ENCODE peak calls at places on chromosomes 16 and 17, in eight cellular contexts. L is MM.1S, Z is psoas muscle, N is bronchial epithelial cell, E is lung, R is cardiac fibroblast, X is lower leg skin, G is tibial nerve. M is an unnamed sample.

GRCh38 chr16:67336646-67337045 is 10.0 kb downstream of the LRRC36 start:
- DNase-seq in L (no peak), Z (no peak), N (peak), E (no peak), R (peak), X (no peak), G (no peak), M (no peak)

GRCh38 chr17:9009737-9010136 is 11.6 kb upstream of the NTN1 start:
- DNase-seq in L (no peak), Z (no peak), N (peak), E (no peak), R (no peak), X (no peak), G (no peak), M (no peak)

GRCh38 chr16:70162041-70162451 is 11.5 kb upstream of the CLEC18C start:
- DNase-seq in L (no peak), Z (no peak), N (peak), E (peak), R (peak), X (peak), G (no peak), M (no peak)

GRCh38 chr17:47291242-47291873 is 32.4 kb upstream of the EFCAB13 start:
- DNase-seq in L (no peak), Z (no peak), N (peak), E (no peak), R (peak), X (no peak), G (no peak), M (peak)

GRCh38 chr16:81486555-81487061 is 42.0 kb downstream of the CMIP start:
- DNase-seq in L (no peak), Z (peak), N (no peak), E (no peak), R (peak), X (peak), G (peak), M (no peak)

GRCh38 chr17:72648702-72649101 is 443.8 kb downstream of the SLC39A11 start:
- DNase-seq in L (no peak), Z (no peak), N (no peak), E (no peak), R (no peak), X (no peak), G (no peak), M (no peak)

GRCh38 chr17:73291260-73291801 is 20.5 kb downstream of the CDC42EP4 start:
- DNase-seq in L (peak), Z (peak), N (peak), E (peak), R (peak), X (peak), G (peak), M (no peak)

GRCh38 chr16:81873843-81874752 is 95.0 kb downstream of the PLCG2 start:
- DNase-seq in L (peak), Z (no peak), N (peak), E (peak), R (peak), X (peak), G (peak), M (no peak)

GRCh38 chr17:72097144-72097543 is 23.7 kb upstream of the SOX9 start:
- DNase-seq in L (no peak), Z (no peak), N (peak), E (no peak), R (no peak), X (no peak), G (no peak), M (no peak)

GRCh38 chr16:88060524-88061219 is 109.4 kb downstream of the BANP start:
- DNase-seq in L (no peak), Z (peak), N (no peak), E (no peak), R (no peak), X (no peak), G (no peak), M (no peak)
- TF ChIP-seq CTCF in L (no peak), Z (no peak), N (peak), E (no peak), R (no peak), X (no peak), G (no peak), M (peak)

DNA sequence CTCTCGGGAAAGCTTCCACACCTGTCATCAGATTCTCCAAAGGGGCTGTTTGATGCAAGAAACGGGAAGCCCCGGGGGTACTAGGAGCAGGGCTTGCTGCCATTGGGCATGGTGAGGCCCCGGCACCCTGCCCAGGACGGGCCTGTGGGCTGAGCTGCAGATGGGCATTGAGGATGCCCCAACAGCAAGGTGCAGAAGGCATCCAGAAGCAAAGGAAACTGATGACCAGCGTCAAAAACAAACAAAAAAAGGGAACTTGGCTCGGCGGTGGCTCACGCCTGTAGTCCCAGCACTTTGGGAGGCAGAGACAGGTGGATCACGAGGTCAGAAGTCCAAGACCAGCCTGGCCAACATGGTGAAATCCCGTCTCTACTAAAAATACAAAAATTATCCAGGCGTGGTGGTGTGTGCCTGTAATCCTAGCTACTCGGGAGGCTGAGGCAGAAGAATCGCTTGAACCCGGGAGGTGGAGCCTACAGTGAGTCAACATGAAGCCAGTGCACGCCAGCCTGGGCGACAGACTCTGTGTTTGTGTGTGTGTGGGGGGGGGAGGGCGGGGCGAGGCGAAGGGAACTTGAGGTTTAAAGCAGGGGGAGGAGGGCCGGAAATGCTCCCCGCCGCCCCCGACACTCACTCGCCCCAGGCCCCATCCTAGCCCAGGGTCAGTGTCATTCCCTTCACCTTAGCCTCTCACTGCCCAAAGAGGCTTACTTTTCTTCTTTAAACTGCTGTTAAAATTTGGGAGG is 1.7 kb upstream of the LIMD2 start:
- DNase-seq in L (no peak), Z (no peak), N (no peak), E (no peak), R (no peak), X (no peak), G (no peak), M (no peak)
- H3K4me3 ChIP-seq in L (no peak), Z (peak), N (no peak), E (no peak), R (no peak), X (no peak), G (peak), M (no peak)

DNA sequence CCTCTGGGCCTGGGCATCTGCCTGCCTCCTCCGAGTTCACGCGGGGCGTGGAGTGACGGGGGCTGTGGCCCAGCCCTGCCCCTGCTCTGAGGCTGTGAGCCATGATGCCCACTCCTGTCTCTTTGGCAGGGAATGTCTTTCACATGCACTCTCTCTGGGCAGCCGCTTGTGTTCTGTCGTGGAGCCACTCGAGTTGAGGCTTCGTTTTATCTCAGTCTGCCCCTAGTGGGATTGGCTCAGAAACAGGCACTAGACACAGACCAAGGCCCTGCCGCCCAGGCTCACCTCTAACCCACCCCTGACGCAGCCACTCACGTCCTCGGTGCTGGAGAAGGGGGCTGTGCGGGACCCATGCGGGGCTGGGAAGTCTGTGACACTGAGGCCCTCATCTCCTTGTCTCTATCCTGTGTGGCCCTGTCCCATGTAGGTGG is 67.5 kb upstream of the KCTD5 start:
- DNase-seq in L (no peak), Z (no peak), N (no peak), E (no peak), R (no peak), X (no peak), G (no peak), M (no peak)
- TF ChIP-seq CTCF in L (no peak), Z (no peak), N (no peak), E (no peak), R (no peak), X (no peak), G (no peak), M (no peak)

DNA sequence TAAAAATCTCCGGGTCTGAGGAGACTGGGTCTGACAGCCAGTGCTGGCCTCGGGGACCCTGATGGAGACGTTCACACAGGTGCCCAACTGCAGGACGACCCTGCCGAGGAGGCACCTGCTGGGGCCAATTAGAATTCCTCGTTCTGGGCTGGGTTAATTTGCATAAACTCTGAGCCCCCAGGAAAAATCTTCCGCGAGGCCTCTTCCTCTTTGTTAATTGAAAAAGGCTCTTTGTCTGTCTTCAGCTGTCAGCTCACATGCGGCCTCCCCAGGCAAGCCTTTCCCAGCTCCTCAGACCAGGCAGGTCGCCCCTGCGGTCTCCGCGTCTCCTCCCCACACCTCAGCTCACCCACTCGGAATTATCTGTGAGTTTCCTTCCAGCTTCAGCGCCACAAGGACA is 400.2 kb downstream of the SEC14L1 start:
- DNase-seq in L (no peak), Z (peak), N (no peak), E (no peak), R (no peak), X (no peak), G (no peak), M (no peak)
- H3K4me3 ChIP-seq in L (no peak), Z (no peak), N (no peak), E (no peak), R (no peak), X (no peak), G (no peak), M (no peak)

GRCh38 chr17:52828621-52829020 is 670.1 kb upstream of the CA10 start:
- DNase-seq in L (no peak), Z (no peak), N (no peak), E (no peak), R (no peak), X (no peak), G (no peak), M (no peak)
- TF ChIP-seq CTCF in L (no peak), Z (no peak), N (no peak), E (no peak), R (no peak), X (no peak), G (no peak), M (no peak)

GRCh38 chr16:75237398-75238131 is 13.9 kb downstream of the BCAR1 start:
- DNase-seq in L (no peak), Z (peak), N (no peak), E (no peak), R (no peak), X (no peak), G (no peak), M (no peak)
- H3K4me3 ChIP-seq in L (no peak), Z (peak), N (no peak), E (no peak), R (no peak), X (no peak), G (no peak), M (no peak)

GRCh38 chr17:76968707-76969597 is 100.7 kb downstream of the MGAT5B start:
- DNase-seq in L (peak), Z (no peak), N (peak), E (peak), R (no peak), X (no peak), G (no peak), M (no peak)
- TF ChIP-seq CTCF in L (no peak), Z (no peak), N (no peak), E (no peak), R (no peak), X (no peak), G (no peak), M (no peak)

GRCh38 chr17:81329279-81329926 is 34.3 kb upstream of the SLC38A10 start:
- DNase-seq in L (peak), Z (peak), N (peak), E (peak), R (peak), X (peak), G (peak), M (peak)
- H3K4me3 ChIP-seq in L (no peak), Z (peak), N (peak), E (no peak), R (no peak), X (no peak), G (no peak), M (peak)

GRCh38 chr17:65588194-65588808 is 26.9 kb upstream of the AXIN2 start:
- DNase-seq in L (no peak), Z (no peak), N (peak), E (peak), R (no peak), X (no peak), G (no peak), M (peak)
- TF ChIP-seq CTCF in L (no peak), Z (no peak), N (no peak), E (no peak), R (no peak), X (no peak), G (no peak), M (peak)

M was measured in LNCaP clone FGC.